ENCODE peak calls at places on chromosome 1, in six cellular contexts. I, M, O, X, P and F are unnamed samples.
A peak's percentile ranks its signal among the peaks of the same experiment; 100 is the strongest.

GRCh38 chr1:54218883-54219687 is 19.1 kb downstream of the MRPL37 start:
- ATAC-seq in I (peak; percentile 53), M (no peak), O (no peak), X (no peak), P (no peak), F (no peak)

GRCh38 chr1:78284354-78284753 is 206.4 kb upstream of the PTGFR start:
- ATAC-seq in I (peak; percentile 63), M (no peak), O (no peak), X (peak; percentile 85), P (no peak), F (peak; percentile 86)

GRCh38 chr1:152110365-152110859 is 4.8 kb downstream of the TCHH start:
- ATAC-seq in I (peak; percentile 49), M (peak; percentile 66), O (peak; percentile 73), X (no peak), P (no peak), F (no peak)

GRCh38 chr1:69706473-69706872 is 138.8 kb downstream of the LRRC7 start:
- ATAC-seq in I (no peak), M (no peak), O (no peak), X (no peak), P (no peak), F (no peak)

GRCh38 chr1:203278885-203279406 is 26.4 kb upstream of the BTG2 start:
- ATAC-seq in I (no peak), M (no peak), O (no peak), X (no peak), P (no peak), F (no peak)

GRCh38 chr1:30535595-30536325 is 187.6 kb downstream of the MATN1 start:
- ATAC-seq in I (no peak), M (no peak), O (no peak), X (no peak), P (no peak), F (no peak)

GRCh38 chr1:21605012-21605715 is 64.0 kb downstream of the RAP1GAP start:
- ATAC-seq in I (no peak), M (no peak), O (no peak), X (no peak), P (no peak), F (no peak)

GRCh38 chr1:34547043-34547674 is 207.7 kb upstream of the GJB5 start:
- ATAC-seq in I (no peak), M (no peak), O (no peak), X (no peak), P (no peak), F (no peak)

GRCh38 chr1:54153548-54154439 is 994 bp upstream of the CDCP2 start:
- ATAC-seq in I (peak; percentile 88), M (no peak), O (no peak), X (peak; percentile 100), P (no peak), F (peak; percentile 90)

GRCh38 chr1:26010800-26011199 is 10.8 kb upstream of the EXTL1 start:
- ATAC-seq in I (no peak), M (no peak), O (peak; percentile 61), X (no peak), P (no peak), F (no peak)

GRCh38 chr1:236396665-236397043 is 2.6 kb downstream of the EDARADD start:
- ATAC-seq in I (no peak), M (peak; percentile 5), O (no peak), X (no peak), P (no peak), F (no peak)

GRCh38 chr1:41868241-41868953 is 50.3 kb downstream of the HIVEP3 start:
- ATAC-seq in I (no peak), M (peak; percentile 77), O (peak; percentile 62), X (no peak), P (peak; percentile 89), F (no peak)

GRCh38 chr1:182380199-182380598 is 11.4 kb downstream of the GLUL start:
- ATAC-seq in I (no peak), M (no peak), O (no peak), X (peak; percentile 7), P (no peak), F (no peak)

GRCh38 chr1:10057305-10057704 is 24.5 kb downstream of the UBE4B start:
- ATAC-seq in I (peak; percentile 74), M (no peak), O (no peak), X (peak; percentile 53), P (no peak), F (no peak)

GRCh38 chr1:183933528-183934179 is 103.9 kb downstream of the COLGALT2 start:
- ATAC-seq in I (no peak), M (no peak), O (no peak), X (no peak), P (no peak), F (no peak)

GRCh38 chr1:93566227-93566626 is 115.4 kb downstream of the BCAR3 start:
- ATAC-seq in I (no peak), M (no peak), O (no peak), X (no peak), P (no peak), F (peak; percentile 52)

GRCh38 chr1:237841485-237841884 is 49.2 kb downstream of the ZP4 start:
- ATAC-seq in I (no peak), M (no peak), O (no peak), X (no peak), P (no peak), F (no peak)

GRCh38 chr1:20496241-20496661 is 10.2 kb upstream of the CAMK2N1 start:
- ATAC-seq in I (no peak), M (peak; percentile 71), O (peak; percentile 46), X (no peak), P (no peak), F (no peak)

GRCh38 chr1:20603473-20604464 is 14.9 kb downstream of the CDA start:
- ATAC-seq in I (no peak), M (no peak), O (peak; percentile 37), X (no peak), P (no peak), F (no peak)

GRCh38 chr1:81695741-81696140 is 105.0 kb upstream of the ADGRL2 start:
- ATAC-seq in I (no peak), M (no peak), O (no peak), X (no peak), P (no peak), F (peak; percentile 65)

GRCh38 chr1:175906370-175906769 is 163.0 kb upstream of the TNR start:
- ATAC-seq in I (no peak), M (no peak), O (no peak), X (no peak), P (no peak), F (no peak)

GRCh38 chr1:54800041-54800898 is 853 bp downstream of the TTC22 start:
- ATAC-seq in I (peak; percentile 9), M (no peak), O (no peak), X (no peak), P (no peak), F (no peak)

GRCh38 chr1:184590163-184590750 is 164.4 kb downstream of the EDEM3 start:
- ATAC-seq in I (peak; percentile 89), M (no peak), O (no peak), X (no peak), P (no peak), F (no peak)

GRCh38 chr1:233620065-233620464 is 6.2 kb downstream of the KCNK1 start:
- ATAC-seq in I (no peak), M (no peak), O (no peak), X (no peak), P (no peak), F (no peak)

GRCh38 chr1:226002667-226003501 is 3.7 kb upstream of the SDE2 start:
- ATAC-seq in I (no peak), M (no peak), O (no peak), X (no peak), P (no peak), F (no peak)

GRCh38 chr1:68291763-68292384 is 59.6 kb upstream of the WLS start:
- ATAC-seq in I (no peak), M (no peak), O (no peak), X (no peak), P (no peak), F (no peak)

GRCh38 chr1:117810553-117810952 is 118.9 kb downstream of the GDAP2 start:
- ATAC-seq in I (no peak), M (no peak), O (no peak), X (no peak), P (peak; percentile 96), F (no peak)
- TF ChIP-seq CTCF in I (no peak), M (no peak), O (no peak), X (no peak), P (peak; percentile 58), F (no peak)

GRCh38 chr1:109630081-109630880 is 10.6 kb downstream of the AMPD2 start:
- ATAC-seq in I (no peak), M (no peak), O (no peak), X (no peak), P (peak; percentile 40), F (no peak)
- TF ChIP-seq CTCF in I (peak; percentile 8), M (peak; percentile 53), O (peak; percentile 40), X (peak; percentile 55), P (peak; percentile 31), F (no peak)

GRCh38 chr1:158527190-158527815 is 26.9 kb downstream of the OR6Y1 start:
- ATAC-seq in I (no peak), M (peak; percentile 42), O (no peak), X (no peak), P (peak; percentile 96), F (no peak)
- TF ChIP-seq CTCF in I (peak; percentile 7), M (peak; percentile 64), O (no peak), X (no peak), P (peak; percentile 89), F (no peak)

GRCh38 chr1:200307755-200308066 is 102.1 kb downstream of the ZNF281 start:
- ATAC-seq in I (no peak), M (no peak), O (no peak), X (no peak), P (no peak), F (no peak)
- TF ChIP-seq CTCF in I (no peak), M (no peak), O (peak; percentile 64), X (no peak), P (no peak), F (no peak)